ENCODE peak calls at places on chromosomes 3 and 15, in ten cellular contexts. G is neural progenitor cell, D is H9, E is IMR-90, Y is hepatocyte, W is GM23248, V is mammary epithelial cell, M is MM.1S, H is HCT116, P is OCI-LY7. R is an unnamed sample.

GRCh38 chr3:169604568-169604967 is 58.9 kb downstream of the MECOM start:
- DNase-seq in G (peak; percentile 35), D (peak; percentile 36), E (no peak), Y (no peak), W (peak; percentile 17), V (peak; percentile 4), M (no peak), H (peak; percentile 6), P (peak; percentile 9), R (peak; percentile 40)

GRCh38 chr3:21751891-21752290 is 881 bp upstream of the ZNF385D start:
- DNase-seq in G (peak; percentile 18), D (no peak), E (no peak), Y (no peak), W (peak; percentile 48), V (no peak), M (no peak), H (no peak), P (no peak), R (peak; percentile 42)

GRCh38 chr15:62902821-62903220 is 139.7 kb upstream of the TPM1 start:
- DNase-seq in G (no peak), D (peak; percentile 63), E (no peak), Y (no peak), W (no peak), V (no peak), M (no peak), H (no peak), P (no peak), R (no peak)

GRCh38 chr15:70783610-70784021 is 20.3 kb upstream of the UACA start:
- DNase-seq in G (no peak), D (no peak), E (peak; percentile 81), Y (peak; percentile 69), W (peak; percentile 81), V (peak; percentile 60), M (no peak), H (no peak), P (no peak), R (peak; percentile 80)

GRCh38 chr15:70722266-70723123 is 40.9 kb downstream of the UACA start:
- DNase-seq in G (peak; percentile 48), D (no peak), E (peak; percentile 74), Y (peak; percentile 71), W (peak; percentile 76), V (no peak), M (peak; percentile 55), H (peak; percentile 45), P (peak; percentile 45), R (peak; percentile 61)

GRCh38 chr15:94665687-94666441 is 434.5 kb downstream of the MCTP2 start:
- DNase-seq in G (no peak), D (no peak), E (no peak), Y (no peak), W (no peak), V (no peak), M (peak; percentile 8), H (no peak), P (no peak), R (no peak)

GRCh38 chr15:74318376-74319137 is 48.9 kb downstream of the CYP11A1 start:
- DNase-seq in G (no peak), D (no peak), E (no peak), Y (no peak), W (peak; percentile 60), V (no peak), M (no peak), H (no peak), P (no peak), R (no peak)

GRCh38 chr15:31082771-31083393 is 18.6 kb downstream of the TRPM1 start:
- DNase-seq in G (no peak), D (no peak), E (peak; percentile 51), Y (no peak), W (no peak), V (no peak), M (peak; percentile 73), H (no peak), P (no peak), R (peak; percentile 30)

GRCh38 chr15:28165791-28166190 is 66.7 kb upstream of the OCA2 start:
- DNase-seq in G (no peak), D (no peak), E (no peak), Y (no peak), W (no peak), V (no peak), M (no peak), H (no peak), P (no peak), R (no peak)

DNA sequence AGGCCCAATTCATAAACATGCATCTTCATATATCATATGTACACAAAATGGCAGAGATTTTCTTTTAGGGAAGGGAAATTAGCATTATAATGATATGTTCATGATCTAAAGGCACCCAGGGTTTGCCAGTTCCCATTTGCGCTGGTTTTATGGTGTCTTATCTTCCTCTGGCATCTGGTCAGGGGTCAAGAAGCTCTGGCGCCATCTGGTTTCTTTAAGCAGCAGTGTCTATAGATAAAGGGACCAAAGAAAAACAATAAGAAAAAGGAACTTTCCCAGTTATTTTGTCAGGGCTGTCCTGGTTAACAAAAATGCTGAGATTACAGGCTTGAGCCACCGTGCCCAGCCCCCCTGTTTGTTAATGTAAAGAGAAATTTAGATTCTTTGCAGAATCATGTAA is 3.3 kb upstream of the DCP1A start:
- DNase-seq in G (peak; percentile 72), D (peak; percentile 41), E (peak; percentile 18), Y (peak; percentile 74), W (peak; percentile 54), V (no peak), M (peak; percentile 29), H (peak; percentile 18), P (peak; percentile 66), R (peak; percentile 64)
- H3K4me2 ChIP-seq in G (no peak overlapping the region), D (no peak overlapping the region), E (no peak overlapping the region), Y (peak overlapping the region; percentile 41), W (no peak overlapping the region), V (no peak overlapping the region), M (no peak overlapping the region), H (peak overlapping the region; percentile 34), P (no peak overlapping the region), R (peak overlapping the region; percentile 32)

GRCh38 chr3:195030791-195031321 is 240.1 kb downstream of the XXYLT1 start:
- DNase-seq in G (no peak), D (no peak), E (peak; percentile 28), Y (peak; percentile 53), W (no peak), V (peak; percentile 92), M (no peak), H (no peak), P (no peak), R (peak; percentile 94)
- H3K4me2 ChIP-seq in G (no peak overlapping the region), D (no peak overlapping the region), E (peak overlapping the region; percentile 28), Y (no peak overlapping the region), W (no peak overlapping the region), V (peak overlapping the region; percentile 53), M (no peak overlapping the region), H (no peak overlapping the region), P (no peak overlapping the region), R (peak overlapping the region; percentile 76)

DNA sequence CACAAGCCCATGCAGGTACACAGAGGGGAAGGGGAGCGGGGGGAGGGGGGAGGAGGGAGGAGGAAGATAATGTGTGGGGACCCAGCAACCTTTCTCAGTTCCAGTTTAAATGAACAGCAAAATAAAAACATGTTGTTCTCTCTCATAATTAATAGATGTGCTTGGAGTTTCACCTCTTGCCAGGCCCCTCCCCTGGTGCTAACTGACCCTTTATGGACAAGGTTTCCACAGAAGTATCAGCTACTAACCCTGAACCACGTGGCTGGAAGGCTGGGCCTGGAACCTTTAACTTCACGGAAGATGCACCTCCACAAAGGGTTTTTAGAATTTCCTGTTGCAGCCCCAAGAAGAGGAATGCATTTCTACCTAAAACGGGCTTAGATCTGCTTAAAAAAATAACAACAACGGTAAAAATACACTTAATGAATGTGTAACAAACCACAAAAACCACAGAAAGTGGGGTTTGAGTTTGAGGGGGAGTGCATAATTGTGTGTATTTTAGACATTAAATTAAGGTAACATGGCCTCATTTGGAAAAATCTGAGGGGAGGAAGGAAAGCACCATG is 14.8 kb upstream of the SMAD3 start:
- DNase-seq in G (no peak), D (no peak), E (no peak), Y (no peak), W (no peak), V (no peak), M (no peak), H (no peak), P (no peak), R (no peak)
- H3K4me2 ChIP-seq in G (no peak overlapping the region), D (no peak overlapping the region), E (no peak overlapping the region), Y (no peak overlapping the region), W (peak overlapping the region; percentile 62), V (no peak overlapping the region), M (no peak overlapping the region), H (peak overlapping the region; percentile 15), P (peak overlapping the region; percentile 46), R (no peak overlapping the region)

GRCh38 chr3:172176385-172176784 is 137.0 kb downstream of the FNDC3B start:
- DNase-seq in G (peak; percentile 27), D (no peak), E (no peak), Y (no peak), W (no peak), V (no peak), M (no peak), H (no peak), P (no peak), R (no peak)
- H3K4me2 ChIP-seq in G (peak overlapping the region; percentile 14), D (no peak overlapping the region), E (no peak overlapping the region), Y (no peak overlapping the region), W (no peak overlapping the region), V (no peak overlapping the region), M (no peak overlapping the region), H (no peak overlapping the region), P (no peak overlapping the region), R (no peak overlapping the region)

DNA sequence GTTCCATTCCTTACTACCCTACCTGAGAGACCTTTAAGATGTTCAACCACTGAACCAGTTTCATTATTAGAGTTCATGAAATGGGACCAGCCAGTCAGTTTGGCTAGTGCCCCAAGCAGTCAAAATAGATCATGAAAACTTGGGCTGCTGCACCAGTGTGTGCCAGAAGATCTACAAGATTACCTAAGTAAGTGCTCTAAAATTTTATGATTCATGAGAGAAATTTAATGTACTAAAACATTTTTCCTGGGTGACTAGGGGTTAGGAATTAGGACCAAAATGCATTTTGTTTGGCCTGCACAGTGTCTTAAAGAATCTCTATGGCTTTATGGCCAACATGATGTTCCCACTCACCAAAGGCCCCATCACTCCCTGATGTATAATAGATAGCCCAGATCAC is 214.7 kb downstream of the ATP8B4 start:
- DNase-seq in G (no peak), D (no peak), E (no peak), Y (no peak), W (peak; percentile 64), V (no peak), M (no peak), H (no peak), P (no peak), R (no peak)
- H3K4me2 ChIP-seq in G (no peak overlapping the region), D (no peak overlapping the region), E (no peak overlapping the region), Y (no peak overlapping the region), W (peak overlapping the region; percentile 24), V (no peak overlapping the region), M (no peak overlapping the region), H (no peak overlapping the region), P (no peak overlapping the region), R (no peak overlapping the region)

GRCh38 chr3:186194451-186194811 is 85.5 kb upstream of the ETV5 start:
- DNase-seq in G (peak; percentile 25), D (no peak), E (no peak), Y (no peak), W (no peak), V (no peak), M (no peak), H (no peak), P (no peak), R (no peak)
- H3K4me2 ChIP-seq in G (peak overlapping the region; percentile 89), D (peak overlapping the region; percentile 80), E (no peak overlapping the region), Y (peak overlapping the region; percentile 98), W (no peak overlapping the region), V (no peak overlapping the region), M (no peak overlapping the region), H (no peak overlapping the region), P (no peak overlapping the region), R (no peak overlapping the region)

GRCh38 chr3:41247055-41247454 is 47.8 kb downstream of the CTNNB1 start:
- DNase-seq in G (no peak), D (no peak), E (no peak), Y (no peak), W (no peak), V (no peak), M (no peak), H (no peak), P (no peak), R (no peak)
- H3K4me2 ChIP-seq in G (no peak overlapping the region), D (no peak overlapping the region), E (no peak overlapping the region), Y (no peak overlapping the region), W (no peak overlapping the region), V (no peak overlapping the region), M (no peak overlapping the region), H (no peak overlapping the region), P (no peak overlapping the region), R (no peak overlapping the region)

R was measured in PC-3.